ENCODE peak calls at places on chromosomes 11 and 22, in seven cellular contexts. H is HFFc6, P is GM23338, J is OCI-LY7, W is left lung, B is PC-9, F is natural killer cell. V is an unnamed sample.

GRCh38 chr11:69446108-69446507 is 35.4 kb upstream of the LINC01488 start:
- DNase-seq in H (no peak), P (no peak), J (no peak), W (no peak), B (no peak), F (no peak), V (no peak)

GRCh38 chr22:20061481-20061861 is 18.6 kb upstream of the DGCR8 start:
- DNase-seq in H (no peak), P (no peak), J (no peak), W (no peak), B (peak), F (no peak), V (no peak)

GRCh38 chr11:12854829-12855228 is 154.3 kb upstream of the RASSF10 start:
- DNase-seq in H (no peak), P (no peak), J (no peak), W (no peak), B (no peak), F (no peak), V (no peak)

GRCh38 chr22:39519681-39520053 is 695 bp upstream of the ATF4 start:
- DNase-seq in H (no peak), P (peak), J (peak), W (peak), B (no peak), F (no peak), V (no peak)

GRCh38 chr11:108345767-108346166 is 121.6 kb downstream of the C11orf65 start:
- DNase-seq in H (no peak), P (no peak), J (no peak), W (no peak), B (no peak), F (no peak), V (no peak)

GRCh38 chr22:30865656-30866055 is 102.9 kb downstream of the MORC2 start:
- DNase-seq in H (no peak), P (no peak), J (no peak), W (no peak), B (no peak), F (no peak), V (peak)

GRCh38 chr11:38089728-38090127 is 1491.7 kb upstream of the RAG2 start:
- DNase-seq in H (no peak), P (no peak), J (no peak), W (no peak), B (peak), F (no peak), V (no peak)

GRCh38 chr11:65853249-65853979 is 4.6 kb downstream of the CFL1 start:
- DNase-seq in H (no peak), P (peak), J (no peak), W (no peak), B (no peak), F (no peak), V (no peak)

GRCh38 chr11:26704249-26704648 is 17.6 kb downstream of the SLC5A12 start:
- DNase-seq in H (no peak), P (no peak), J (no peak), W (no peak), B (peak), F (no peak), V (no peak)

GRCh38 chr22:38177926-38178604 is 3.6 kb downstream of the PLA2G6 start:
- DNase-seq in H (peak), P (peak), J (no peak), W (no peak), B (peak), F (no peak), V (no peak)

GRCh38 chr22:20523118-20523983 is 15.9 kb downstream of the MED15 start:
- DNase-seq in H (peak), P (no peak), J (no peak), W (no peak), B (no peak), F (no peak), V (no peak)

GRCh38 chr11:34548278-34548677 is 34.7 kb upstream of the ELF5 start:
- DNase-seq in H (no peak), P (no peak), J (no peak), W (no peak), B (no peak), F (no peak), V (no peak)

GRCh38 chr11:17734986-17735822 is 623 bp downstream of the KCNC1 start:
- DNase-seq in H (peak), P (peak), J (no peak), W (peak), B (peak), F (peak), V (peak)

GRCh38 chr11:46987183-46987582 is 50.6 kb downstream of the CSTPP1 start:
- DNase-seq in H (no peak), P (peak), J (no peak), W (no peak), B (no peak), F (no peak), V (no peak)
- TF ChIP-seq CTCF in H (no peak), P (peak), J (no peak), W (no peak), B (no peak), F (no peak), V (no peak)

GRCh38 chr11:112226062-112226921 is at the start of gene PTS:
- DNase-seq in H (peak), P (peak), J (peak), W (peak), B (peak), F (peak), V (peak)
- TF ChIP-seq CTCF in H (no peak), P (no peak), J (no peak), W (no peak), B (no peak), F (no peak), V (no peak)

GRCh38 chr11:126282361-126282741 is 542 bp upstream of the TIRAP start:
- DNase-seq in H (peak), P (peak), J (peak), W (peak), B (peak), F (no peak), V (no peak)
- TF ChIP-seq CTCF in H (no peak), P (no peak), J (no peak), W (no peak), B (no peak), F (no peak), V (no peak)

GRCh38 chr11:73715551-73715950 is 45.3 kb downstream of the RAB6A start:
- DNase-seq in H (no peak), P (no peak), J (no peak), W (no peak), B (no peak), F (no peak), V (no peak)
- TF ChIP-seq CTCF in H (no peak), P (no peak), J (no peak), W (no peak), B (no peak), F (no peak), V (no peak)

GRCh38 chr11:59053387-59053786 is 32.7 kb upstream of the GLYATL1B start:
- DNase-seq in H (peak), P (peak), J (peak), W (peak), B (peak), F (peak), V (peak)
- TF ChIP-seq CTCF in H (peak), P (peak), J (peak), W (peak), B (peak), F (peak), V (peak)

DNA sequence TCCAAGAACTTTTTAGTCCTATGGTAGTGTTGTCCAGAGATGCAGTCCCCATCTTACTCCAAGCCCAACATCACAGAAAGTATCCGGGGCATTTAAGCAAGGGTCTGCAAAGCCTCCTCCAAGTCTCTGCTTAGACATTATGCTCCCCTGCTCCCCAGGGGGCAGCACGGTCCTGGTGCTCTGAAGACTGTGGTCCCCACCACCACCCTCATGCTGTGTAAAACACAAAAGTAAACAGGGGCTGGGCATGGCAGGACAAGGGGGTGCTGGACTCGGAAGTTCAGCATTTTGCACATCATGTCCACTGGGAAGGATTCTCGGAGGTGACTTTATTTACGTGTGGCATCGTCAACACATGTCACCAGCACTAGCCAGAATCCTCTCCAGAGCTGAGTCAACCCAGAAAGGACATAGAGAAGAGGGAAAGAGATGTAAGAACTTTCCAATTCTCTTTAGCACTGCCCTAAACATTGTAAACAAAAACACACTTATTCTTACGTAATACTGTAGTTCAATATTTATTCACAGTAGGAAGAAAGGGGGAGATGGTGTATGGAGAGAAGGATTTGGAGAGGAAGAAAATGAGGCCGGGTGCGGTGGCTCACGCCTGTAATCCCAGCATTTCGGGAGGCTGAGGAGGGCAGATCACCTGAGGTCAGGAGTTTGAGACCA is 37.7 kb downstream of the TCIRG1 start:
- DNase-seq in H (no peak), P (no peak), J (peak), W (no peak), B (no peak), F (no peak), V (no peak)
- TF ChIP-seq CTCF in H (peak), P (peak), J (peak), W (no peak), B (no peak), F (no peak), V (no peak)